ENCODE peak calls at places on chromosome 20, in four cellular contexts. V is cardiac fibroblast, H is globus pallidus, C is ELF-1. Q is an unnamed sample.

GRCh38 chr20:63534831-63535651 is 2.1 kb downstream of the PTK6 start:
- DNase-seq in V (no peak), H (no peak), C (no peak), Q (peak)

GRCh38 chr20:50012282-50013263 is 29.8 kb downstream of the SNAI1 start:
- DNase-seq in V (no peak), H (no peak), C (peak), Q (no peak)

GRCh38 chr20:7855545-7855944 is 84.7 kb downstream of the HAO1 start:
- DNase-seq in V (no peak), H (no peak), C (no peak), Q (no peak)

GRCh38 chr20:24064915-24065314 is 76.3 kb upstream of the GGTLC1 start:
- DNase-seq in V (no peak), H (no peak), C (no peak), Q (no peak)

GRCh38 chr20:21397341-21398108 is at the start of gene NKX2-4:
- DNase-seq in V (no peak), H (no peak), C (peak), Q (no peak)

GRCh38 chr20:61407561-61407960 is 155.5 kb downstream of the CDH4 start:
- DNase-seq in V (no peak), H (no peak), C (no peak), Q (no peak)

GRCh38 chr20:22389836-22390542 is 194.4 kb downstream of the FOXA2 start:
- DNase-seq in V (no peak), H (no peak), C (peak), Q (no peak)

GRCh38 chr20:40690836-40691565 is 2.0 kb upstream of the MAFB start:
- DNase-seq in V (no peak), H (no peak), C (no peak), Q (no peak)

GRCh38 chr20:4151991-4152695 is 136.8 kb upstream of the RNF24 start:
- DNase-seq in V (no peak), H (no peak), C (no peak), Q (peak)

GRCh38 chr20:40714916-40715315 is 25.9 kb upstream of the MAFB start:
- DNase-seq in V (no peak), H (no peak), C (no peak), Q (no peak)

GRCh38 chr20:41264819-41265218 is 52.7 kb downstream of the ZHX3 start:
- DNase-seq in V (no peak), H (no peak), C (no peak), Q (no peak)

GRCh38 chr20:38134427-38135281 is 30.4 kb downstream of the TGM2 start:
- DNase-seq in V (peak), H (no peak), C (peak), Q (no peak)

GRCh38 chr20:46649965-46650542 is 1.2 kb downstream of the SLC13A3 start:
- DNase-seq in V (no peak), H (peak), C (no peak), Q (no peak)

GRCh38 chr20:48767269-48767960 is 60.4 kb downstream of the PREX1 start:
- DNase-seq in V (no peak), H (no peak), C (no peak), Q (no peak)

GRCh38 chr20:17648782-17649730 is 33.0 kb downstream of the RRBP1 start:
- DNase-seq in V (no peak), H (no peak), C (no peak), Q (no peak)

GRCh38 chr20:9590189-9590588 is 75.8 kb downstream of the LAMP5 start:
- DNase-seq in V (peak), H (no peak), C (no peak), Q (no peak)

GRCh38 chr20:23435675-23436539 is 3.6 kb upstream of the CSTL1 start:
- DNase-seq in V (peak), H (peak), C (no peak), Q (no peak)

GRCh38 chr20:50189681-50190250 is 864 bp upstream of the CEBPB start:
- DNase-seq in V (no peak), H (no peak), C (no peak), Q (no peak)

GRCh38 chr20:32438331-32438858 is 80.3 kb downstream of the ASXL1 start:
- DNase-seq in V (no peak), H (no peak), C (no peak), Q (no peak)

GRCh38 chr20:6034134-6034969 is 19.5 kb downstream of the LRRN4 start:
- DNase-seq in V (peak), H (no peak), C (no peak), Q (no peak)

GRCh38 chr20:25000268-25000801 is 7.8 kb upstream of the APMAP start:
- DNase-seq in V (peak), H (peak), C (no peak), Q (peak)

GRCh38 chr20:38827770-38828281 is 22.3 kb downstream of the PPP1R16B start:
- DNase-seq in V (peak), H (no peak), C (no peak), Q (no peak)

GRCh38 chr20:52748235-52748950 is 223.8 kb upstream of the TSHZ2 start:
- DNase-seq in V (peak), H (no peak), C (no peak), Q (peak)

GRCh38 chr20:50254466-50255079 is 63.9 kb downstream of the CEBPB start:
- DNase-seq in V (no peak), H (no peak), C (no peak), Q (no peak)

GRCh38 chr20:42763015-42763414 is 426.7 kb downstream of the PTPRT start:
- DNase-seq in V (no peak), H (no peak), C (no peak), Q (no peak)

GRCh38 chr20:62132421-62132820 is 10.1 kb downstream of the LSM14B start:
- DNase-seq in V (no peak), H (no peak), C (no peak), Q (no peak)

GRCh38 chr20:19328676-19329075 is 116.2 kb downstream of the SLC24A3 start:
- DNase-seq in V (no peak), H (no peak), C (no peak), Q (no peak)

GRCh38 chr20:3081641-3082040 is 2.9 kb downstream of the AVP start:
- DNase-seq in V (no peak), H (no peak), C (no peak), Q (no peak)

GRCh38 chr20:39036011-39036410 is 73.9 kb downstream of the DHX35 start:
- DNase-seq in V (peak), H (no peak), C (no peak), Q (peak)

GRCh38 chr20:32465092-32465900 is 107.2 kb downstream of the ASXL1 start:
- DNase-seq in V (peak), H (no peak), C (peak), Q (peak)

GRCh38 chr20:38893485-38894090 is 32.6 kb upstream of the FAM83D start:
- DNase-seq in V (peak), H (peak), C (peak), Q (peak)